ENCODE peak calls at places on chromosomes 11 and 22, in four cellular contexts. X is psoas muscle, W is heart right ventricle, S is NCI-H187. V is an unnamed sample.

GRCh38 chr11:69126286-69126685 is 29.4 kb upstream of the SMIM38 start:
- DNase-seq in X (no peak), W (no peak), S (no peak), V (no peak)

GRCh38 chr11:110172666-110173065 is 79.5 kb downstream of the ZC3H12C start:
- DNase-seq in X (no peak), W (no peak), S (no peak), V (no peak)

GRCh38 chr11:71446942-71447688 is 1.1 kb downstream of the DHCR7 start:
- DNase-seq in X (no peak), W (no peak), S (no peak), V (no peak)

GRCh38 chr11:38305682-38306081 is 1707.6 kb upstream of the RAG2 start:
- DNase-seq in X (no peak), W (no peak), S (no peak), V (no peak)

GRCh38 chr11:5291207-5291838 is 10.4 kb downstream of the OR51B4 start:
- DNase-seq in X (no peak), W (no peak), S (no peak), V (no peak)

GRCh38 chr11:279966-280761 is 2.0 kb downstream of the NLRP6 start:
- DNase-seq in X (no peak), W (peak), S (no peak), V (no peak)

GRCh38 chr11:64763804-64764611 is 4.2 kb upstream of the PYGM start:
- DNase-seq in X (no peak), W (no peak), S (no peak), V (no peak)

GRCh38 chr11:36774603-36775002 is 176.6 kb upstream of the RAG2 start:
- DNase-seq in X (no peak), W (no peak), S (no peak), V (no peak)

GRCh38 chr11:59207988-59208432 is 4.7 kb downstream of the MPEG1 start:
- DNase-seq in X (no peak), W (no peak), S (no peak), V (peak)

GRCh38 chr22:34105461-34106062 is 185.3 kb upstream of the LARGE1 start:
- DNase-seq in X (peak), W (peak), S (peak), V (peak)

GRCh38 chr11:105144887-105145286 is 5.3 kb upstream of the CARD18 start:
- DNase-seq in X (no peak), W (no peak), S (no peak), V (no peak)

GRCh38 chr11:362642-363442 is 6.5 kb upstream of the B4GALNT4 start:
- DNase-seq in X (no peak), W (no peak), S (no peak), V (peak)

GRCh38 chr22:32799516-32799915 is 2.0 kb upstream of the TIMP3 start:
- DNase-seq in X (no peak), W (no peak), S (no peak), V (no peak)

GRCh38 chr11:37506516-37506915 is 908.5 kb upstream of the RAG2 start:
- DNase-seq in X (no peak), W (no peak), S (no peak), V (no peak)

GRCh38 chr11:72573380-72573949 is 100.8 kb downstream of the PDE2A start:
- DNase-seq in X (no peak), W (peak), S (no peak), V (peak)

GRCh38 chr11:117303101-117303500 is 12.0 kb downstream of the BACE1-AS start:
- DNase-seq in X (no peak), W (no peak), S (no peak), V (peak)

GRCh38 chr11:6486256-6486655 is 5.0 kb downstream of the TIMM10B start:
- DNase-seq in X (no peak), W (no peak), S (no peak), V (no peak)

GRCh38 chr22:40417041-40417440 is 46.6 kb downstream of the SGSM3 start:
- DNase-seq in X (no peak), W (no peak), S (no peak), V (no peak)

GRCh38 chr11:10908215-10908990 is 50.5 kb upstream of the ZBED5 start:
- DNase-seq in X (no peak), W (no peak), S (no peak), V (no peak)

GRCh38 chr11:8650401-8650990 is 32.0 kb downstream of the TRIM66 start:
- DNase-seq in X (no peak), W (no peak), S (no peak), V (no peak)

GRCh38 chr11:2347449-2347848 is 29.7 kb upstream of the CD81 start:
- DNase-seq in X (no peak), W (no peak), S (no peak), V (no peak)

GRCh38 chr11:107496011-107496410 is 38.4 kb upstream of the CWF19L2 start:
- DNase-seq in X (no peak), W (no peak), S (no peak), V (no peak)

V was measured in glutamatergic neuron.